ENCODE peak calls at places on chromosome 18, in seven cellular contexts. W is stimulated activated CD8-positive, alpha-beta memory T cell treated with anti-CD3 and anti-CD28 coated beads, Interleukin-4, amount 100 ng/mL, for 1 hour; F is activated CD8-positive, alpha-beta T cell treated with anti-CD3 and anti-CD28 coated beads, Interleukin-2, amount 10 ng/mL, durations not matched to agents 7 days and 5 days; Y is IMR-90; B is colonic mucosa; D is HuH-7.5; L is anterior cingulate cortex. J is an unnamed sample.
A peak's percentile ranks its signal among the peaks of the same experiment; 100 is the strongest.

GRCh38 chr18:8399138-8399537 is 210.1 kb upstream of the RAB12 start:
- DNase-seq in W (no peak), F (no peak), Y (no peak), B (no peak), D (no peak), L (no peak), J (no peak)

GRCh38 chr18:58102875-58103274 is 58.8 kb downstream of the NEDD4L start:
- DNase-seq in W (no peak), F (no peak), Y (no peak), B (no peak), D (no peak), L (no peak), J (no peak)

GRCh38 chr18:25102657-25103056 is 249.3 kb downstream of the ZNF521 start:
- DNase-seq in W (no peak), F (no peak), Y (no peak), B (no peak), D (no peak), L (no peak), J (no peak)

GRCh38 chr18:21853020-21853419 is 112.4 kb downstream of the MIB1 start:
- DNase-seq in W (no peak), F (no peak), Y (peak; percentile 63), B (no peak), D (no peak), L (no peak), J (no peak)

GRCh38 chr18:77544792-77545191 is 295.1 kb downstream of the GALR1 start:
- DNase-seq in W (no peak), F (no peak), Y (no peak), B (no peak), D (no peak), L (no peak), J (no peak)

GRCh38 chr18:4130734-4131719 is 324.1 kb downstream of the DLGAP1 start:
- DNase-seq in W (no peak), F (no peak), Y (no peak), B (no peak), D (no peak), L (no peak), J (no peak)

GRCh38 chr18:8549254-8549653 is 60.0 kb upstream of the RAB12 start:
- DNase-seq in W (no peak), F (no peak), Y (no peak), B (no peak), D (no peak), L (no peak), J (no peak)

GRCh38 chr18:23406271-23406787 is 46.8 kb upstream of the RIOK3 start:
- DNase-seq in W (no peak), F (no peak), Y (peak; percentile 40), B (no peak), D (no peak), L (no peak), J (peak; percentile 10)

GRCh38 chr18:78630356-78630755 is 349.3 kb upstream of the SALL3 start:
- DNase-seq in W (no peak), F (no peak), Y (no peak), B (no peak), D (no peak), L (no peak), J (no peak)

GRCh38 chr18:62751341-62751821 is 36.0 kb downstream of the PHLPP1 start:
- DNase-seq in W (no peak), F (no peak), Y (peak; percentile 25), B (peak; percentile 51), D (no peak), L (peak; percentile 26), J (no peak)

GRCh38 chr18:77811510-77811909 is 561.9 kb downstream of the GALR1 start:
- DNase-seq in W (no peak), F (no peak), Y (no peak), B (peak; percentile 51), D (no peak), L (no peak), J (no peak)

GRCh38 chr18:55489742-55490055 is 98.3 kb downstream of the TCF4 start:
- DNase-seq in W (no peak), F (peak; percentile 22), Y (peak; percentile 55), B (no peak), D (no peak), L (no peak), J (no peak)

GRCh38 chr18:31555971-31556747 is 35.5 kb upstream of the TTR start:
- DNase-seq in W (no peak), F (peak; percentile 58), Y (peak; percentile 70), B (peak; percentile 56), D (no peak), L (no peak), J (peak; percentile 57)

GRCh38 chr18:9901377-9901776 is 12.4 kb upstream of the VAPA start:
- DNase-seq in W (no peak), F (no peak), Y (no peak), B (no peak), D (no peak), L (no peak), J (no peak)

GRCh38 chr18:55069497-55069896 is 110.2 kb upstream of the CCDC68 start:
- DNase-seq in W (no peak), F (no peak), Y (no peak), B (no peak), D (no peak), L (no peak), J (no peak)

GRCh38 chr18:22563098-22563707 is 145.5 kb upstream of the CTAGE1 start:
- DNase-seq in W (no peak), F (no peak), Y (peak; percentile 95), B (peak; percentile 55), D (peak; percentile 69), L (no peak), J (peak; percentile 86)

GRCh38 chr18:74310411-74310810 is 5.2 kb upstream of the C18orf63 start:
- DNase-seq in W (no peak), F (peak; percentile 37), Y (peak; percentile 60), B (no peak), D (no peak), L (no peak), J (peak; percentile 76)

GRCh38 chr18:76981388-76981968 is 151.1 kb downstream of the MBP start:
- DNase-seq in W (no peak), F (no peak), Y (peak; percentile 7), B (peak; percentile 70), D (no peak), L (no peak), J (no peak)

GRCh38 chr18:10391506-10391905 is 62.9 kb upstream of the APCDD1 start:
- DNase-seq in W (no peak), F (no peak), Y (no peak), B (no peak), D (no peak), L (no peak), J (no peak)

GRCh38 chr18:22113144-22113813 is 56.1 kb upstream of the GATA6 start:
- DNase-seq in W (no peak), F (no peak), Y (no peak), B (peak; percentile 84), D (no peak), L (no peak), J (peak; percentile 1)

GRCh38 chr18:22069916-22070315 is 99.5 kb upstream of the GATA6 start:
- DNase-seq in W (no peak), F (no peak), Y (no peak), B (no peak), D (no peak), L (no peak), J (no peak)